ENCODE peak calls at places on chromosomes 4 and X, in seven cellular contexts. Y, J, N, R, O, K and Q are unnamed samples. For H3K27me3, the result is how much of the 10 kb centered on the place peaks cover.

GRCh38 chr4:111631157-111631999 is 513.9 kb upstream of the FAM241A start:
- DNase-seq in K (no peak), Y (no peak), N (peak), O (no peak), R (peak), J (peak), Q (no peak)

GRCh38 chr4:2688697-2689096 is 67.4 kb downstream of the TNIP2 start:
- DNase-seq in K (no peak), N (no peak), J (no peak), Y (no peak), R (no peak), O (no peak), Q (no peak)

GRCh38 chr4:141571368-141571767 is 65.0 kb upstream of the IL15 start:
- DNase-seq in K (no peak), N (peak), Y (no peak), O (no peak), J (no peak), R (no peak), Q (no peak)

GRCh38 chr4:124276461-124276860 is 436.1 kb downstream of the ANKRD50 start:
- DNase-seq in K (no peak), R (no peak), J (no peak), Y (no peak), N (no peak), O (no peak), Q (no peak)

GRCh38 chrX:9340619-9341304 is 124.1 kb upstream of the TBL1X start:
- DNase-seq in K (peak), J (peak), R (peak), O (peak), Y (no peak), N (peak), Q (no peak)

GRCh38 chr4:52157641-52158316 is 106.7 kb downstream of the SPATA18 start:
- DNase-seq in R (no peak), K (no peak), O (no peak), Y (no peak), J (no peak), N (peak), Q (no peak)

GRCh38 chrX:9651737-9652136 is 113.9 kb downstream of the GPR143 start:
- DNase-seq in Y (no peak), N (peak), K (peak), R (no peak), J (no peak), O (no peak), Q (no peak)

GRCh38 chrX:103215037-103215767 is at the start of gene BEX4:
- DNase-seq in N (peak), O (peak), Y (peak), K (peak), J (peak), R (peak), Q (no peak)

GRCh38 chr4:111717916-111718315 is 427.3 kb upstream of the FAM241A start:
- DNase-seq in O (peak), N (no peak), K (no peak), R (no peak), Y (no peak), J (no peak), Q (no peak)

GRCh38 chrX:82816572-82816971 is 691.5 kb upstream of the POU3F4 start:
- DNase-seq in K (no peak), R (no peak), J (no peak), O (no peak), N (no peak), Y (no peak), Q (no peak)

GRCh38 chr4:17636696-17637351 is 22.4 kb downstream of the MED28 start:
- DNase-seq in K (peak), Y (no peak), R (peak), O (peak), N (peak), J (peak), Q (peak)

GRCh38 chr4:122798101-122798500 is 28.5 kb upstream of the FGF2 start:
- DNase-seq in R (peak), Y (no peak), J (peak), O (peak), N (peak), K (peak), Q (peak)

GRCh38 chrX:40945366-40945713 is 139.9 kb upstream of the USP9X start:
- DNase-seq in O (peak), J (no peak), Y (no peak), K (no peak), N (peak), R (peak), Q (peak)

GRCh38 chrX:55201930-55202579 is 18.1 kb upstream of the PAGE5 start:
- DNase-seq in J (no peak), K (no peak), R (no peak), O (no peak), N (peak), Y (no peak), Q (no peak)

GRCh38 chrX:47311857-47312774 is 58.3 kb upstream of the ZNF157 start:
- DNase-seq in O (peak), N (peak), Y (no peak), J (peak), R (peak), K (peak), Q (peak)

GRCh38 chr4:116926631-116927295 is 158.6 kb downstream of the TRAM1L1 start:
- DNase-seq in R (peak), N (no peak), Y (no peak), K (no peak), J (no peak), O (no peak), Q (peak)

GRCh38 chrX:104284407-104285000 is 29.8 kb upstream of the ESX1 start:
- DNase-seq in O (peak), K (no peak), Y (no peak), R (no peak), N (no peak), J (no peak), Q (peak)

GRCh38 chr4:181823183-181823582 is 420.0 kb upstream of the TENM3 start:
- DNase-seq in R (no peak), K (no peak), O (no peak), J (no peak), Y (no peak), N (no peak), Q (no peak)

GRCh38 chr4:37450309-37450708 is 205.8 kb downstream of the NWD2 start:
- DNase-seq in Y (no peak), J (no peak), K (no peak), N (no peak), O (no peak), R (no peak), Q (no peak)
- H3K27me3 ChIP-seq in Y (under half), J (half or more), K (under half), N (half or more), O (under half), R (under half), Q (under half)

GRCh38 chrX:22424141-22424915 is 151.6 kb downstream of the CBLL2 start:
- DNase-seq in J (no peak), K (no peak), R (no peak), Y (no peak), N (no peak), O (no peak), Q (no peak)
- H3K4me3 ChIP-seq in J (no peak), K (no peak), R (no peak), Y (no peak), N (no peak), O (no peak), Q (no peak)

GRCh38 chrX:63275127-63275526 is 76.0 kb downstream of the SPIN4 start:
- DNase-seq in J (peak), N (no peak), O (no peak), R (peak), Y (no peak), K (peak), Q (no peak)
- TF ChIP-seq CTCF in J (peak), N (peak), O (peak), R (peak), Y (peak), K (peak), Q (peak)

DNA sequence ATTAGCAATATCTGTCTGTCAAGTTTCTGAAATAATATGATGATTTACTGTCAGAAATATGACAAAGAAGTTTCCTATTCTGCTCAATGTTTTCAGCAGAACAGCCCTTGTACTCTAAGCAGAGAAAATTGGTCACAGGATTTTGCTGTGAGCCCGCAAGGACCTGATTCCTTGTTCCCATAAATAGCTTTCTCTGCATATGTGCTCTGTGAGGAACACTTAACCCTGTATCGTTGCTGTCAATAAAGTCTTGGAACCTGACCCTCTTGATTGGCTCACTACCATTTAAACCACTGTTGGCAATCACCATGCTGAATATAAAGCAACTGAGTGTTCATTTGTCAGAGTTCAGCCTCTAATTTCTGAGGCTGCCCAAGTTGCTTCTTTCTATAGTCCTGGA is 158.2 kb upstream of the NOCT start:
- DNase-seq in N (no peak), Y (no peak), J (no peak), R (no peak), K (no peak), O (no peak), Q (no peak)
- H3K27me3 ChIP-seq in N (under half), Y (under half), J (under half), R (under half), K (under half), O (under half), Q (under half)

DNA sequence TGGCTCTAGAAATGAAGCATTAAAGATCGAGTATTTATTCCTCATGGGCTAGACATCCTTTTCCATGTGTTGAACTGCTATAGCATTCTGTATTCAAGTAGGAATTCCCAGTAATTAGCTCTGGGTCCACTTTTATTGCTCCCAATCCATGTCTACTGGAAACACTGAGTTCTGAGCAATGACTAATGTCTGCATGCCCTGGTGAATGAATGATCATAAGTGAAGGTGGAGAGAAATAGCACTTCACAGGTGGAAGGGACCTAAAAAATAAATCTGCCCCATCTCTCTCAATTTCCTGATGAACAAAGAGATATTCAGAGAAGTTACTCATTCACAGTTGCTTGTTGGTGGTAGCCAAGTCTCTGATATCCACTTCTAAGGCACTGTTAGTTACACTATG is 34.6 kb upstream of the CXCL8 start:
- DNase-seq in Y (no peak), N (no peak), O (no peak), J (no peak), K (no peak), R (no peak), Q (no peak)
- H3K4me3 ChIP-seq in Y (no peak), N (no peak), O (no peak), J (no peak), K (no peak), R (no peak), Q (no peak)

GRCh38 chr4:77473509-77473908 is 132.1 kb upstream of the CXCL13 start:
- DNase-seq in K (peak), N (peak), Y (no peak), O (no peak), J (peak), R (peak), Q (no peak)
- TF ChIP-seq CTCF in K (peak), N (peak), Y (peak), O (no peak), J (peak), R (peak), Q (peak)

DNA sequence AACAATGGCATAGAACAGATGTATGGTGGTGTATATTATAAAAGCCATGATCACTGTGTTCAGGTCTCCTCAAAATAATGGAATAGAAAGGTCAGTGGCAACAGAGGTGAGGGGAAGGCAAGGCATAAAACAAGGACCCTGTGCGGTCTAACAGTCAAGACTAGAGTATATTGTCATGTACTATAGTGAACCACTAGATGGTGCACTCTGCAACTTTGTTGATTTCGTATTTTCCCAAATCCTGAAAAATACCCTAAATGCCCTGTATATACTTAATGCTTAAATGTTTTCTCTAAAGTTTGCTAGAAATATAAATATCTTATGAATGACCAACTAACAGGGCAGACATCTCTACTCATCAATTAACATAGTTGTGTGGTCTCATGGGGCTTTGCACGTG is 453.0 kb downstream of the PCDH11X start:
- DNase-seq in Y (no peak), O (no peak), J (peak), R (peak), K (peak), N (peak), Q (no peak)
- H3K27me3 ChIP-seq in Y (under half), O (under half), J (under half), R (under half), K (under half), N (under half), Q (under half)